ENCODE peak calls at places on chromosomes 5 and 9, in four cellular contexts. One of them, this sample, is unnamed.

GRCh38 chr9:38024036-38024681 is 44.9 kb downstream of the SHB start:
- DNase-seq in IMR-90: peak
- DNase-seq in adrenal gland: peak
- DNase-seq in HepG2: peak
- DNase-seq in this sample: no peak

GRCh38 chr5:99025298-99026045 is 96.7 kb upstream of the CHD1 start:
- DNase-seq in HepG2: peak
- DNase-seq in adrenal gland: no peak
- DNase-seq in IMR-90: no peak
- DNase-seq in this sample: no peak

GRCh38 chr5:1642621-1643061 is 118.9 kb upstream of the LPCAT1 start:
- DNase-seq in HepG2: no peak
- DNase-seq in adrenal gland: no peak
- DNase-seq in IMR-90: no peak
- DNase-seq in this sample: no peak

GRCh38 chr9:70613024-70613768 is 198.7 kb upstream of the KLF9 start:
- DNase-seq in adrenal gland: no peak
- DNase-seq in HepG2: no peak
- DNase-seq in IMR-90: no peak
- DNase-seq in this sample: no peak

GRCh38 chr5:148574167-148574566 is 80.2 kb downstream of the HTR4 start:
- DNase-seq in adrenal gland: no peak
- DNase-seq in IMR-90: no peak
- DNase-seq in HepG2: no peak
- DNase-seq in this sample: no peak

GRCh38 chr9:135039266-135039870 is 48.1 kb upstream of the OLFM1 start:
- DNase-seq in adrenal gland: no peak
- DNase-seq in HepG2: no peak
- DNase-seq in IMR-90: no peak
- DNase-seq in this sample: no peak

GRCh38 chr9:34928921-34929320 is 29.2 kb upstream of the PHF24 start:
- DNase-seq in IMR-90: no peak
- DNase-seq in HepG2: peak
- DNase-seq in adrenal gland: no peak
- DNase-seq in this sample: no peak

GRCh38 chr9:3477236-3477834 is 48.5 kb downstream of the RFX3 start:
- DNase-seq in HepG2: no peak
- DNase-seq in adrenal gland: no peak
- DNase-seq in IMR-90: no peak
- DNase-seq in this sample: no peak

GRCh38 chr9:4796988-4797956 is 4.5 kb downstream of the RCL1 start:
- DNase-seq in adrenal gland: peak
- DNase-seq in IMR-90: peak
- DNase-seq in HepG2: peak
- DNase-seq in this sample: no peak

GRCh38 chr9:134328841-134329575 is 2.8 kb downstream of the RXRA start:
- DNase-seq in HepG2: peak
- DNase-seq in IMR-90: no peak
- DNase-seq in adrenal gland: peak
- DNase-seq in this sample: no peak

GRCh38 chr5:77993141-77993540 is 217.0 kb upstream of the TBCA start:
- DNase-seq in IMR-90: no peak
- DNase-seq in HepG2: no peak
- DNase-seq in adrenal gland: no peak
- DNase-seq in this sample: no peak

GRCh38 chr9:134619456-134619982 is 22.1 kb upstream of the COL5A1 start:
- DNase-seq in adrenal gland: no peak
- DNase-seq in IMR-90: no peak
- DNase-seq in HepG2: no peak
- DNase-seq in this sample: no peak

GRCh38 chr5:16889972-16890519 is 46.0 kb downstream of the MYO10 start:
- DNase-seq in HepG2: no peak
- DNase-seq in adrenal gland: no peak
- DNase-seq in IMR-90: peak
- DNase-seq in this sample: no peak

GRCh38 chr9:19154135-19154612 is 26.9 kb upstream of the PLIN2 start:
- DNase-seq in HepG2: peak
- DNase-seq in IMR-90: peak
- DNase-seq in adrenal gland: peak
- DNase-seq in this sample: no peak

GRCh38 chr5:149756354-149756753 is 26.2 kb downstream of the PPARGC1B start:
- DNase-seq in HepG2: no peak
- DNase-seq in adrenal gland: no peak
- DNase-seq in IMR-90: no peak
- DNase-seq in this sample: no peak

GRCh38 chr5:137075163-137075970 is 423.8 kb downstream of the SPOCK1 start:
- DNase-seq in HepG2: peak
- DNase-seq in IMR-90: peak
- DNase-seq in adrenal gland: peak
- DNase-seq in this sample: peak

GRCh38 chr5:16666861-16667481 is 50.2 kb upstream of the RETREG1 start:
- DNase-seq in IMR-90: peak
- DNase-seq in HepG2: peak
- DNase-seq in adrenal gland: peak
- DNase-seq in this sample: no peak

GRCh38 chr5:93585054-93585751 is 2.2 kb downstream of the NR2F1 start:
- DNase-seq in IMR-90: no peak
- DNase-seq in adrenal gland: peak
- DNase-seq in HepG2: no peak
- DNase-seq in this sample: no peak

GRCh38 chr5:32542216-32543059 is 42.9 kb upstream of the SUB1 start:
- DNase-seq in IMR-90: peak
- DNase-seq in adrenal gland: no peak
- DNase-seq in HepG2: no peak
- DNase-seq in this sample: no peak

GRCh38 chr5:172878585-172879433 is 44.8 kb downstream of the ERGIC1 start:
- DNase-seq in adrenal gland: peak
- DNase-seq in IMR-90: peak
- DNase-seq in HepG2: no peak
- DNase-seq in this sample: no peak

GRCh38 chr5:125190232-125191051 is 444.0 kb upstream of the ZNF608 start:
- DNase-seq in HepG2: no peak
- DNase-seq in adrenal gland: no peak
- DNase-seq in IMR-90: peak
- DNase-seq in this sample: no peak

GRCh38 chr5:33984671-33985124 is at the start of gene SLC45A2:
- DNase-seq in IMR-90: peak
- DNase-seq in HepG2: no peak
- DNase-seq in adrenal gland: no peak
- DNase-seq in this sample: no peak

GRCh38 chr5:35851282-35851681 is 5.4 kb upstream of the IL7R start:
- DNase-seq in HepG2: no peak
- DNase-seq in adrenal gland: no peak
- DNase-seq in IMR-90: peak
- DNase-seq in this sample: no peak

GRCh38 chr9:79154806-79155205 is 417.0 kb upstream of the TLE4 start:
- DNase-seq in IMR-90: peak
- DNase-seq in HepG2: no peak
- DNase-seq in adrenal gland: no peak
- DNase-seq in this sample: no peak

GRCh38 chr9:14158136-14158781 is 155.7 kb downstream of the NFIB start:
- DNase-seq in IMR-90: no peak
- DNase-seq in adrenal gland: no peak
- DNase-seq in HepG2: no peak
- DNase-seq in this sample: no peak

GRCh38 chr5:41336471-41336870 is 123.1 kb upstream of the C6 start:
- DNase-seq in adrenal gland: no peak
- DNase-seq in IMR-90: no peak
- DNase-seq in HepG2: no peak
- DNase-seq in this sample: no peak

GRCh38 chr9:120405860-120406259 is 174.1 kb downstream of the CDK5RAP2 start:
- DNase-seq in HepG2: no peak
- DNase-seq in adrenal gland: no peak
- DNase-seq in IMR-90: no peak
- DNase-seq in this sample: no peak

GRCh38 chr5:130243641-130244040 is 339.4 kb downstream of the CHSY3 start:
- DNase-seq in IMR-90: no peak
- DNase-seq in adrenal gland: no peak
- DNase-seq in HepG2: no peak
- DNase-seq in this sample: no peak

GRCh38 chr9:86034863-86035734 is 64.3 kb downstream of the GOLM1 start:
- DNase-seq in HepG2: peak
- DNase-seq in IMR-90: peak
- DNase-seq in adrenal gland: peak
- DNase-seq in this sample: peak

GRCh38 chr9:93807166-93808013 is 147.8 kb downstream of the BARX1 start:
- DNase-seq in HepG2: no peak
- DNase-seq in IMR-90: no peak
- DNase-seq in adrenal gland: no peak
- DNase-seq in this sample: peak

GRCh38 chr5:93249651-93250289 is 331.2 kb downstream of the NR2F1-AS1 start:
- DNase-seq in IMR-90: peak
- DNase-seq in HepG2: no peak
- DNase-seq in adrenal gland: no peak
- DNase-seq in this sample: no peak

GRCh38 chr5:39197556-39197955 is 21.8 kb downstream of the FYB1 start:
- DNase-seq in adrenal gland: no peak
- DNase-seq in IMR-90: no peak
- DNase-seq in HepG2: no peak
- DNase-seq in this sample: no peak

GRCh38 chr5:43514471-43514815 is 505 bp downstream of the C5orf34 start:
- DNase-seq in IMR-90: peak
- DNase-seq in adrenal gland: no peak
- DNase-seq in HepG2: peak
- DNase-seq in this sample: peak

GRCh38 chr5:59661939-59662615 is 231.4 kb downstream of the PDE4D start:
- DNase-seq in adrenal gland: no peak
- DNase-seq in IMR-90: no peak
- DNase-seq in HepG2: peak
- DNase-seq in this sample: no peak

GRCh38 chr5:179275941-179276837 is 69.1 kb downstream of the ADAMTS2 start:
- DNase-seq in adrenal gland: peak
- DNase-seq in HepG2: peak
- DNase-seq in IMR-90: peak
- DNase-seq in this sample: peak

GRCh38 chr9:99026956-99027298 is 78.0 kb upstream of the TGFBR1 start:
- DNase-seq in IMR-90: no peak
- DNase-seq in adrenal gland: no peak
- DNase-seq in HepG2: no peak
- DNase-seq in this sample: no peak

GRCh38 chr9:99027414-99027813 is 77.5 kb upstream of the TGFBR1 start:
- DNase-seq in HepG2: no peak
- DNase-seq in IMR-90: no peak
- DNase-seq in adrenal gland: no peak
- DNase-seq in this sample: no peak

GRCh38 chr9:99024959-99025358 is 80.0 kb upstream of the TGFBR1 start:
- DNase-seq in HepG2: no peak
- DNase-seq in adrenal gland: no peak
- DNase-seq in IMR-90: peak
- DNase-seq in this sample: no peak

GRCh38 chr9:99026271-99026955 is 78.5 kb upstream of the TGFBR1 start:
- DNase-seq in HepG2: no peak
- DNase-seq in IMR-90: no peak
- DNase-seq in adrenal gland: no peak
- DNase-seq in this sample: no peak

GRCh38 chr9:99025616-99026270 is 79.2 kb upstream of the TGFBR1 start:
- DNase-seq in adrenal gland: no peak
- DNase-seq in HepG2: no peak
- DNase-seq in IMR-90: no peak
- DNase-seq in this sample: no peak
- TF ChIP-seq POLR2A in adrenal gland: no peak
- TF ChIP-seq POLR2A in HepG2: no peak
- TF ChIP-seq POLR2A in IMR-90: no peak
- TF ChIP-seq POLR2A in this sample: no peak

GRCh38 chr9:89497181-89497963 is 541 bp downstream of the SEMA4D start:
- DNase-seq in IMR-90: no peak
- DNase-seq in adrenal gland: peak
- DNase-seq in HepG2: no peak
- DNase-seq in this sample: no peak

GRCh38 chr9:89497978-89498844 is at the start of gene SEMA4D:
- DNase-seq in HepG2: no peak
- DNase-seq in IMR-90: peak
- DNase-seq in adrenal gland: peak
- DNase-seq in this sample: peak

GRCh38 chr9:89495824-89496555 is 1.9 kb downstream of the SEMA4D start:
- DNase-seq in IMR-90: no peak
- DNase-seq in HepG2: no peak
- DNase-seq in adrenal gland: peak
- DNase-seq in this sample: no peak

GRCh38 chr9:89498845-89499480 is 1.1 kb upstream of the SEMA4D start:
- DNase-seq in IMR-90: no peak
- DNase-seq in HepG2: no peak
- DNase-seq in adrenal gland: no peak
- DNase-seq in this sample: no peak

DNA sequence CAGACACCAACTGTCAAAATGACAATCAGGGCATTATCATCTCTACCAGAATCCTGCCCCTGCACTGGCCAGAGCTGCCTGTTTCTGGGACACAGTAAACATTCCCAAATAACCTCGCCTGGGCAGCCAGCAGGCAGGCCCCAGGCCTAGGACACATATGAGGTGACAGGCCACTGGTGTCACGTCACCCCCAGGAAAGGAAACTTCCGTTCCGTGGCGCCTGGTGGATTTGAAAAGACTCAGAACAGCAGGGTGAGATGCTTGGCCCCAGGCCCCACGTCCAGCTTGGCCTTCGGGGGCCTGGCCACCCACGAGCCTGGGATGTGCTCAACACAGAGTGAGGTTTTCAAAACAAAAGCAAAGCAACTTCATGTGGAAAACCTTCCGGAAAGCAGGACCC is 1.3 kb downstream of the SEMA4D start:
- DNase-seq in HepG2: no peak
- DNase-seq in IMR-90: no peak
- DNase-seq in adrenal gland: peak
- DNase-seq in this sample: no peak
- TF ChIP-seq POLR2A in HepG2: no peak
- TF ChIP-seq POLR2A in IMR-90: no peak
- TF ChIP-seq POLR2A in adrenal gland: no peak
- TF ChIP-seq POLR2A in this sample: no peak

GRCh38 chr9:129884220-129885017 is 49.2 kb downstream of the USP20 start:
- DNase-seq in adrenal gland: peak
- DNase-seq in IMR-90: peak
- DNase-seq in HepG2: peak
- DNase-seq in this sample: peak
- TF ChIP-seq POLR2A in adrenal gland: no peak
- TF ChIP-seq POLR2A in IMR-90: no peak
- TF ChIP-seq POLR2A in HepG2: peak
- TF ChIP-seq POLR2A in this sample: no peak

DNA sequence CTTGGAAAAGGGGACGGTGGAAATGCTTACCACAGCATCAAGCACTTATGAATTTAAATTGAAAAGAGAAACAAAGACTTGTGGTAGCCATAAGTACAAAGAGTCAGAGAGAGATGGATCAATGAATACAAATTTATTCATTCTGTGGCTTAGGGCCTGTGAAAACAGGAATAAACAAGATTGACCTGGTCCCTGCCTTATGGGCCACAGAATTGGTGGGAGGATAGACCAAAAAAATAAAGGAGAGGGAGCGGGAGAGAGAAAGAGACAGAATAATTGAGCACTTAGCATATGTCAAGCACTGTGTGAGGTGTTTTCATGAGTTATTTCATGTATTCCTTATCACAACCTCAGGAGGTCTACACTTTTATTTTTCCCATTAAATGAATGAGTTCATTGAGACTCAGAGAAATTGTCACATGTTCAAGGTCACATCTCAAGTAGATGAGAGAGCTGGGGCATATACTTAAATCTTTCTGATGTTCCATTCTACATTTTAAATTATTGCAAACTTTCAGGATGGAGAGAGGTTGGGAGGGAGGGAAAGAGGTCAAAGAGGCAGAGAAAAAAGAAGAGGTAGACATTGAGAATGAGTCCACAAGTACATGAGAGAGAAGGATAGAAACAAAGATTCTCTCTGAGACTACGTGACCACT is 241.3 kb downstream of the PAPPA start:
- DNase-seq in IMR-90: no peak
- DNase-seq in adrenal gland: no peak
- DNase-seq in HepG2: no peak
- DNase-seq in this sample: no peak
- TF ChIP-seq POLR2A in IMR-90: no peak
- TF ChIP-seq POLR2A in adrenal gland: no peak
- TF ChIP-seq POLR2A in HepG2: no peak
- TF ChIP-seq POLR2A in this sample: no peak